ENCODE peak calls at places on chromosomes 2 and 18, in four cellular contexts. F is ovary, W is pons, K is LoVo. B is an unnamed sample.
A peak's percentile ranks its signal among the peaks of the same experiment; 100 is the strongest.

GRCh38 chr2:177983183-177983788 is 89.3 kb downstream of the PDE11A start:
- DNase-seq in F (no peak), K (peak; percentile 46), W (peak; percentile 43), B (peak; percentile 62)

GRCh38 chr2:150303281-150303680 is 184.2 kb downstream of the RND3 start:
- DNase-seq in F (no peak), K (no peak), W (no peak), B (peak; percentile 16)

GRCh38 chr2:25168256-25169072 is at the start of gene POMC:
- DNase-seq in F (peak; percentile 32), K (no peak), W (no peak), B (no peak)

GRCh38 chr2:46161921-46162320 is 135.3 kb upstream of the EPAS1 start:
- DNase-seq in K (no peak), F (no peak), W (no peak), B (no peak)

GRCh38 chr2:112481528-112482228 is at the start of gene TTL:
- DNase-seq in K (peak; percentile 77), F (peak; percentile 79), W (peak; percentile 78), B (peak; percentile 66)

GRCh38 chr18:67068608-67069007 is 447.9 kb downstream of the DSEL start:
- DNase-seq in W (no peak), K (no peak), F (no peak), B (no peak)

GRCh38 chr18:3773303-3773702 is 323.3 kb downstream of the TGIF1 start:
- DNase-seq in K (no peak), W (no peak), F (no peak), B (no peak)

GRCh38 chr2:154425999-154426398 is 272.5 kb upstream of the KCNJ3 start:
- DNase-seq in K (no peak), F (no peak), W (no peak), B (peak; percentile 21)

GRCh38 chr18:79511671-79512301 is 116.1 kb downstream of the NFATC1 start:
- DNase-seq in K (no peak), F (peak; percentile 15), W (no peak), B (no peak)

GRCh38 chr2:188892632-188893031 is 81.5 kb upstream of the COL3A1 start:
- DNase-seq in K (no peak), F (no peak), W (no peak), B (no peak)

GRCh38 chr2:41495050-41495449 is 552.8 kb upstream of the PKDCC start:
- DNase-seq in K (no peak), W (no peak), F (no peak), B (no peak)

GRCh38 chr18:53909668-53910067 is 314.8 kb downstream of the MBD2 start:
- DNase-seq in W (no peak), F (no peak), K (peak; percentile 34), B (no peak)

GRCh38 chr2:197914778-197915177 is 110.4 kb downstream of the PLCL1 start:
- DNase-seq in F (no peak), K (no peak), W (no peak), B (no peak)

GRCh38 chr18:55486936-55487335 is 101.1 kb downstream of the TCF4 start:
- DNase-seq in K (no peak), F (no peak), W (no peak), B (no peak)

GRCh38 chr2:236768393-236769140 is 198.9 kb downstream of the ACKR3 start:
- DNase-seq in F (no peak), K (no peak), W (no peak), B (no peak)

GRCh38 chr18:25189391-25190185 is 162.4 kb downstream of the ZNF521 start:
- DNase-seq in F (no peak), K (no peak), W (no peak), B (peak; percentile 81)

GRCh38 chr2:132420776-132421175 is 4.2 kb downstream of the GPR39 start:
- DNase-seq in K (no peak), W (no peak), F (no peak), B (no peak)

GRCh38 chr2:96404446-96405373 is 69.1 kb downstream of the NCAPH start:
- DNase-seq in K (no peak), F (no peak), W (peak; percentile 83), B (peak; percentile 41)

GRCh38 chr18:60754413-60754812 is 381.8 kb upstream of the MC4R start:
- DNase-seq in F (no peak), K (no peak), W (no peak), B (no peak)

GRCh38 chr2:241947876-241948275 is 78.3 kb downstream of the RTP5 start:
- DNase-seq in W (no peak), F (no peak), K (no peak), B (no peak)

GRCh38 chr2:133502678-133503077 is 65.6 kb downstream of the NCKAP5 start:
- DNase-seq in F (no peak), K (no peak), W (no peak), B (no peak)

GRCh38 chr2:222968550-222969155 is 83.3 kb upstream of the KCNE4 start:
- DNase-seq in K (no peak), W (no peak), F (no peak), B (no peak)

GRCh38 chr2:11630855-11631254 is 39.1 kb downstream of the NTSR2 start:
- DNase-seq in W (no peak), F (no peak), K (no peak), B (no peak)

GRCh38 chr2:112155331-112156151 is 17.4 kb downstream of the FBLN7 start:
- DNase-seq in W (no peak), K (no peak), F (no peak), B (no peak)

GRCh38 chr18:61606759-61607158 is 273.5 kb downstream of the CDH20 start:
- DNase-seq in F (peak; percentile 27), W (no peak), K (peak; percentile 73), B (peak; percentile 97)

GRCh38 chr2:229601936-229602335 is 112.4 kb downstream of the DNER start:
- DNase-seq in W (no peak), K (no peak), F (no peak), B (no peak)

GRCh38 chr18:63979409-63979908 is 9.6 kb downstream of the SERPINB8 start:
- DNase-seq in F (peak; percentile 31), W (peak; percentile 85), K (peak; percentile 76), B (peak; percentile 60)

GRCh38 chr18:10754128-10754527 is 228.3 kb downstream of the NAPG start:
- DNase-seq in K (no peak), F (no peak), W (no peak), B (no peak)

GRCh38 chr18:50061876-50062517 is 132.9 kb downstream of the MYO5B start:
- DNase-seq in K (no peak), W (no peak), F (no peak), B (no peak)

GRCh38 chr2:143604172-143604571 is 475.0 kb downstream of the ARHGAP15 start:
- DNase-seq in F (no peak), W (peak; percentile 66), K (no peak), B (no peak)

GRCh38 chr2:66567000-66567399 is 132.1 kb downstream of the MEIS1 start:
- DNase-seq in W (no peak), K (no peak), F (no peak), B (no peak)